ENCODE peak calls at places on chromosome 2, in eight cellular contexts. J is neuronal stem cell; V is effector memory CD4-positive, alpha-beta T cell; O is cardiac muscle cell; N is hepatocyte; E is GM23248; L is IMR-90; F is transverse colon. P is an unnamed sample.

GRCh38 chr2:126876631-126877030 is 22.1 kb upstream of the TEX51 start:
- DNase-seq in L (no peak), N (no peak), J (no peak), E (no peak), F (no peak), O (no peak), V (no peak), P (no peak)

GRCh38 chr2:241975593-241976284 is 106.2 kb downstream of the RTP5 start:
- DNase-seq in E (no peak), J (no peak), F (no peak), L (no peak), N (no peak), O (no peak), V (no peak), P (no peak)

GRCh38 chr2:135709992-135710391 is 31.7 kb upstream of the UBXN4 start:
- DNase-seq in E (peak; percentile 53), J (peak; percentile 56), L (peak; percentile 39), O (peak; percentile 52), N (peak; percentile 61), F (peak; percentile 56), V (peak; percentile 59), P (peak; percentile 52)

GRCh38 chr2:224417947-224418346 is 16.0 kb upstream of the FAM124B start:
- DNase-seq in J (no peak), F (no peak), N (no peak), O (no peak), L (no peak), V (no peak), E (no peak), P (no peak)

GRCh38 chr2:226796840-226797288 is 2.8 kb downstream of the IRS1 start:
- DNase-seq in E (peak; percentile 79), V (no peak), F (peak; percentile 24), N (peak; percentile 31), O (no peak), J (no peak), L (peak; percentile 76), P (no peak)

GRCh38 chr2:135586148-135586547 is 54.9 kb downstream of the R3HDM1 start:
- DNase-seq in V (no peak), O (peak; percentile 2), F (no peak), E (no peak), N (no peak), J (peak; percentile 4), L (peak; percentile 6), P (no peak)

GRCh38 chr2:111695441-111696007 is 188.5 kb downstream of the ANAPC1 start:
- DNase-seq in O (no peak), N (no peak), V (no peak), J (no peak), F (no peak), L (no peak), E (no peak), P (no peak)

GRCh38 chr2:55026202-55026601 is 24.0 kb downstream of the RTN4 start:
- DNase-seq in F (no peak), V (no peak), O (no peak), N (no peak), J (no peak), L (peak; percentile 50), E (peak; percentile 58), P (no peak)

GRCh38 chr2:209663149-209663548 is 108.5 kb upstream of the UNC80 start:
- DNase-seq in V (no peak), E (peak; percentile 71), N (peak; percentile 21), O (peak; percentile 49), J (no peak), L (peak; percentile 0), F (no peak), P (no peak)

GRCh38 chr2:61588566-61588965 is 50.4 kb upstream of the XPO1 start:
- DNase-seq in N (no peak), L (no peak), F (no peak), J (no peak), V (no peak), E (no peak), O (no peak), P (no peak)

GRCh38 chr2:12931211-12931844 is 214.6 kb downstream of the TRIB2 start:
- DNase-seq in N (peak; percentile 53), E (peak; percentile 75), F (no peak), O (peak; percentile 41), L (peak; percentile 63), J (no peak), V (no peak), P (no peak)

GRCh38 chr2:36963106-36963505 is 3.2 kb downstream of the STRN start:
- DNase-seq in L (no peak), F (no peak), O (no peak), V (no peak), J (no peak), N (peak; percentile 26), E (no peak), P (no peak)

GRCh38 chr2:45567974-45568789 is 42.9 kb downstream of the SRBD1 start:
- DNase-seq in N (peak; percentile 16), O (no peak), V (no peak), F (no peak), E (no peak), L (peak; percentile 7), J (no peak), P (no peak)

GRCh38 chr2:240840435-240841060 is 20.5 kb upstream of the KIF1A start:
- DNase-seq in J (peak; percentile 56), E (peak; percentile 86), F (peak; percentile 41), N (peak; percentile 88), L (peak; percentile 70), O (peak; percentile 89), V (no peak), P (no peak)

GRCh38 chr2:122319551-122320132 is 564.2 kb downstream of the TSN start:
- DNase-seq in O (no peak), L (no peak), J (no peak), F (no peak), E (peak; percentile 43), N (no peak), V (no peak), P (no peak)

GRCh38 chr2:221102896-221103688 is 469.0 kb downstream of the EPHA4 start:
- DNase-seq in F (no peak), J (no peak), O (no peak), L (no peak), E (no peak), V (no peak), N (no peak), P (no peak)

GRCh38 chr2:221943078-221943810 is 355.6 kb downstream of the PAX3 start:
- DNase-seq in E (peak; percentile 41), L (peak; percentile 1), N (no peak), O (no peak), V (no peak), F (peak; percentile 51), J (no peak), P (no peak)

GRCh38 chr2:133791191-133791590 is 222.9 kb upstream of the NCKAP5 start:
- DNase-seq in F (no peak), E (peak; percentile 87), J (no peak), N (no peak), O (no peak), V (no peak), L (peak; percentile 90), P (no peak)

GRCh38 chr2:120192280-120192679 is 30.9 kb downstream of the TMEM185B start:
- DNase-seq in N (no peak), V (no peak), F (no peak), E (no peak), L (no peak), J (no peak), O (no peak), P (no peak)

GRCh38 chr2:42725657-42726056 is 38.3 kb downstream of the OXER1 start:
- DNase-seq in V (no peak), J (no peak), N (no peak), E (peak; percentile 10), O (no peak), F (no peak), L (no peak), P (no peak)

GRCh38 chr2:62785810-62786593 is 80.5 kb downstream of the EHBP1 start:
- DNase-seq in N (no peak), F (no peak), J (no peak), O (no peak), V (no peak), E (peak; percentile 66), L (peak; percentile 64), P (no peak)

GRCh38 chr2:1865716-1866234 is 121.5 kb upstream of the PXDN start:
- DNase-seq in L (no peak), N (no peak), E (no peak), O (no peak), F (no peak), V (no peak), J (no peak), P (no peak)

GRCh38 chr2:184067502-184067901 is 530.8 kb upstream of the ZNF804A start:
- DNase-seq in O (peak; percentile 5), N (no peak), V (no peak), L (no peak), J (no peak), F (no peak), E (no peak), P (no peak)

DNA sequence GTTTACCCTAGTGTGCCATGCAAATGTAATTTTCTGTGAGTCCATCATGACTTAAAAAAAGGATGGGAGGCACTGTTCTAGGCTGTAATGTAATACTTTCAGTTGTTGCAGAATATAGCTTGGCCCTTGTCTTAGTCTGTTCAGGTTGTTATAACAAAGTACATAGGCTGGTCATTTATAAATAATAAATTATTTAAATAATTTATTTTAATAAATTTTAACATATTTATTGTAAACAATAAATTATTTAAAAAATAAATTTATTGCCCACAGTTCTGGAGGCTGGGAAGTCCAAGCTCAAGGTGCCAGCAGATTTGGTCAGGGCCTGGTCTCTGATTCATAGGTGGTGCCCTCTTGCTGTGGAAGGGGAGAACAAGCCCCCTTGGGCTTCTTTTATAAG is 35.2 kb downstream of the RAPGEF4 start:
- DNase-seq in V (no peak), J (no peak), E (no peak), L (no peak), N (no peak), F (no peak), O (no peak), P (no peak)
- H3K9me3 ChIP-seq in V (no peaks in the 10 kb centered on the region), J (peaks cover 3% of the 10 kb centered on the region), E (no peaks in the 10 kb centered on the region), L (no peaks in the 10 kb centered on the region), N (no peaks in the 10 kb centered on the region), F (no peaks in the 10 kb centered on the region), O (no peaks in the 10 kb centered on the region), P (no peaks in the 10 kb centered on the region)

GRCh38 chr2:125667630-125668029 is 988.3 kb upstream of the GYPC start:
- DNase-seq in F (no peak), V (no peak), O (no peak), J (no peak), N (no peak), E (no peak), L (no peak), P (no peak)
- H3K9me3 ChIP-seq in F (no peaks in the 10 kb centered on the region), V (no peaks in the 10 kb centered on the region), O (no peaks in the 10 kb centered on the region), J (no peaks in the 10 kb centered on the region), N (no peaks in the 10 kb centered on the region), E (no peaks in the 10 kb centered on the region), L (peaks cover 14% of the 10 kb centered on the region), P (no peaks in the 10 kb centered on the region)

GRCh38 chr2:82501217-82501616 is 1957.9 kb downstream of the SUCLG1 start:
- DNase-seq in N (no peak), E (no peak), L (no peak), O (no peak), V (no peak), J (no peak), F (no peak), P (no peak)
- H3K9me3 ChIP-seq in N (peaks cover 8% of the 10 kb centered on the region), E (no peaks in the 10 kb centered on the region), L (peaks cover 5% of the 10 kb centered on the region), O (no peaks in the 10 kb centered on the region), V (peaks cover 7% of the 10 kb centered on the region), J (peaks cover 2% of the 10 kb centered on the region), F (peaks cover 22% of the 10 kb centered on the region), P (peaks cover 5% of the 10 kb centered on the region)

DNA sequence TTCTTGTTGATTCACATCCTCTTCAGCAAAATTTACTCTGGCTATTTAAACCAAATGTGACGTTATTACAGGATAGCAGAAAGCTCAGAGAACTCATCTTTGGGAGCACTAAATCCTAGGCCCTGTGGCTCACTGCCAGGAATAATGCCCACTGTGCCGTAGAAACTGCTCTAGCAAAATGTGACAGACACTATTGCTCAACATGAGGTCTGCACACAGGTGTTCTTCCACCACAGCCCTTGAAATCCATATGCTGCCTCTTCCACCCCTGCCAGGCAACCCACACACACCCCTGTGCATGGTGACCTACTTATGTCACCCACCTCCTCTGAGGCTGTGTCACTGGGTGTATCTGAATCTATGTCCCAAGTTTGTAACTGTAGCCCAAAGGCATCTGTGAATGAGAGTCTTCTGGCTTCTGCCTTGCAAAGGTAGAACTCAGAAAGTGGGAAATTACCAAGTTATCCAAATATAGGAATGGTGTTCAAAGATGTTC is 66.1 kb upstream of the MBOAT2 start:
- DNase-seq in F (no peak), N (no peak), L (no peak), O (no peak), J (no peak), E (no peak), V (no peak), P (no peak)
- H3K9me3 ChIP-seq in F (peaks cover 10% of the 10 kb centered on the region), N (peaks cover 4% of the 10 kb centered on the region), L (peaks cover 11% of the 10 kb centered on the region), O (no peaks in the 10 kb centered on the region), J (peaks cover 1% of the 10 kb centered on the region), E (no peaks in the 10 kb centered on the region), V (peaks cover 4% of the 10 kb centered on the region), P (peaks cover 2% of the 10 kb centered on the region)

P was measured in T-helper 17 cell.